ENCODE peak calls at places on chromosomes 1 and 21, in five cellular contexts. One of them, this sample, is unnamed.

GRCh38 chr1:9253706-9254105 is 19.1 kb downstream of the H6PD start:
- DNase-seq in EL: no peak
- DNase-seq in stimulated activated CD4-positive, alpha-beta T cell treated with anti-CD3 and anti-CD28 coated beads, Interleukin-12 subunit alpha, Interleukin-12 subunit beta, amount 100 ng/mL, for 4 hours: no peak
- DNase-seq in omental fat pad: no peak
- DNase-seq in SK-MEL-5: no peak
- DNase-seq in this sample: no peak

GRCh38 chr1:41791667-41792484 is 126.8 kb downstream of the HIVEP3 start:
- DNase-seq in EL: no peak
- DNase-seq in stimulated activated CD4-positive, alpha-beta T cell treated with anti-CD3 and anti-CD28 coated beads, Interleukin-12 subunit alpha, Interleukin-12 subunit beta, amount 100 ng/mL, for 4 hours: no peak
- DNase-seq in SK-MEL-5: no peak
- DNase-seq in omental fat pad: no peak
- DNase-seq in this sample: no peak

GRCh38 chr1:234533975-234534876 is 55.2 kb upstream of the TARBP1 start:
- DNase-seq in EL: peak
- DNase-seq in SK-MEL-5: no peak
- DNase-seq in omental fat pad: peak
- DNase-seq in stimulated activated CD4-positive, alpha-beta T cell treated with anti-CD3 and anti-CD28 coated beads, Interleukin-12 subunit alpha, Interleukin-12 subunit beta, amount 100 ng/mL, for 4 hours: no peak
- DNase-seq in this sample: peak

GRCh38 chr1:15090373-15090772 is 63.2 kb upstream of the TMEM51 start:
- DNase-seq in stimulated activated CD4-positive, alpha-beta T cell treated with anti-CD3 and anti-CD28 coated beads, Interleukin-12 subunit alpha, Interleukin-12 subunit beta, amount 100 ng/mL, for 4 hours: no peak
- DNase-seq in EL: no peak
- DNase-seq in SK-MEL-5: no peak
- DNase-seq in omental fat pad: no peak
- DNase-seq in this sample: no peak

GRCh38 chr21:34008618-34009017 is 64.8 kb upstream of the MRPS6 start:
- DNase-seq in EL: no peak
- DNase-seq in stimulated activated CD4-positive, alpha-beta T cell treated with anti-CD3 and anti-CD28 coated beads, Interleukin-12 subunit alpha, Interleukin-12 subunit beta, amount 100 ng/mL, for 4 hours: no peak
- DNase-seq in omental fat pad: no peak
- DNase-seq in SK-MEL-5: no peak
- DNase-seq in this sample: no peak

GRCh38 chr1:237794071-237794470 is 96.7 kb downstream of the ZP4 start:
- DNase-seq in SK-MEL-5: no peak
- DNase-seq in EL: peak
- DNase-seq in omental fat pad: no peak
- DNase-seq in stimulated activated CD4-positive, alpha-beta T cell treated with anti-CD3 and anti-CD28 coated beads, Interleukin-12 subunit alpha, Interleukin-12 subunit beta, amount 100 ng/mL, for 4 hours: no peak
- DNase-seq in this sample: no peak

GRCh38 chr1:19892628-19893168 is 10.5 kb downstream of the OTUD3 start:
- DNase-seq in SK-MEL-5: no peak
- DNase-seq in stimulated activated CD4-positive, alpha-beta T cell treated with anti-CD3 and anti-CD28 coated beads, Interleukin-12 subunit alpha, Interleukin-12 subunit beta, amount 100 ng/mL, for 4 hours: no peak
- DNase-seq in omental fat pad: no peak
- DNase-seq in EL: peak
- DNase-seq in this sample: peak

GRCh38 chr1:27405074-27405473 is 12.7 kb downstream of the GPR3 start:
- DNase-seq in stimulated activated CD4-positive, alpha-beta T cell treated with anti-CD3 and anti-CD28 coated beads, Interleukin-12 subunit alpha, Interleukin-12 subunit beta, amount 100 ng/mL, for 4 hours: no peak
- DNase-seq in SK-MEL-5: no peak
- DNase-seq in omental fat pad: no peak
- DNase-seq in EL: peak
- DNase-seq in this sample: no peak

GRCh38 chr1:90175490-90176157 is 180.7 kb downstream of the ZNF326 start:
- DNase-seq in omental fat pad: no peak
- DNase-seq in stimulated activated CD4-positive, alpha-beta T cell treated with anti-CD3 and anti-CD28 coated beads, Interleukin-12 subunit alpha, Interleukin-12 subunit beta, amount 100 ng/mL, for 4 hours: no peak
- DNase-seq in EL: no peak
- DNase-seq in SK-MEL-5: no peak
- DNase-seq in this sample: no peak

GRCh38 chr1:211479624-211480023 is 12.3 kb downstream of the RD3 start:
- DNase-seq in EL: no peak
- DNase-seq in SK-MEL-5: no peak
- DNase-seq in omental fat pad: no peak
- DNase-seq in stimulated activated CD4-positive, alpha-beta T cell treated with anti-CD3 and anti-CD28 coated beads, Interleukin-12 subunit alpha, Interleukin-12 subunit beta, amount 100 ng/mL, for 4 hours: no peak
- DNase-seq in this sample: no peak

GRCh38 chr1:231069333-231069732 is 29.3 kb upstream of the FAM89A start:
- DNase-seq in stimulated activated CD4-positive, alpha-beta T cell treated with anti-CD3 and anti-CD28 coated beads, Interleukin-12 subunit alpha, Interleukin-12 subunit beta, amount 100 ng/mL, for 4 hours: no peak
- DNase-seq in EL: no peak
- DNase-seq in omental fat pad: no peak
- DNase-seq in SK-MEL-5: no peak
- DNase-seq in this sample: no peak

GRCh38 chr1:3907621-3908165 is 7.6 kb upstream of the C1orf174 start:
- DNase-seq in stimulated activated CD4-positive, alpha-beta T cell treated with anti-CD3 and anti-CD28 coated beads, Interleukin-12 subunit alpha, Interleukin-12 subunit beta, amount 100 ng/mL, for 4 hours: no peak
- DNase-seq in EL: no peak
- DNase-seq in SK-MEL-5: no peak
- DNase-seq in omental fat pad: no peak
- DNase-seq in this sample: no peak

GRCh38 chr1:198141668-198142351 is 15.0 kb upstream of the NEK7 start:
- DNase-seq in omental fat pad: no peak
- DNase-seq in stimulated activated CD4-positive, alpha-beta T cell treated with anti-CD3 and anti-CD28 coated beads, Interleukin-12 subunit alpha, Interleukin-12 subunit beta, amount 100 ng/mL, for 4 hours: no peak
- DNase-seq in EL: no peak
- DNase-seq in SK-MEL-5: no peak
- DNase-seq in this sample: no peak

GRCh38 chr1:180632326-180633088 is 685 bp downstream of the XPR1 start:
- DNase-seq in stimulated activated CD4-positive, alpha-beta T cell treated with anti-CD3 and anti-CD28 coated beads, Interleukin-12 subunit alpha, Interleukin-12 subunit beta, amount 100 ng/mL, for 4 hours: peak
- DNase-seq in SK-MEL-5: peak
- DNase-seq in omental fat pad: peak
- DNase-seq in EL: no peak
- DNase-seq in this sample: peak

GRCh38 chr1:197481101-197481500 is 213.0 kb downstream of the CRB1 start:
- DNase-seq in SK-MEL-5: no peak
- DNase-seq in EL: peak
- DNase-seq in stimulated activated CD4-positive, alpha-beta T cell treated with anti-CD3 and anti-CD28 coated beads, Interleukin-12 subunit alpha, Interleukin-12 subunit beta, amount 100 ng/mL, for 4 hours: no peak
- DNase-seq in omental fat pad: no peak
- DNase-seq in this sample: no peak

GRCh38 chr1:226625832-226626576 is 77.4 kb downstream of the STUM start:
- DNase-seq in stimulated activated CD4-positive, alpha-beta T cell treated with anti-CD3 and anti-CD28 coated beads, Interleukin-12 subunit alpha, Interleukin-12 subunit beta, amount 100 ng/mL, for 4 hours: no peak
- DNase-seq in EL: no peak
- DNase-seq in SK-MEL-5: no peak
- DNase-seq in omental fat pad: no peak
- DNase-seq in this sample: no peak

GRCh38 chr21:15826147-15826780 is 96.5 kb downstream of the USP25 start:
- DNase-seq in stimulated activated CD4-positive, alpha-beta T cell treated with anti-CD3 and anti-CD28 coated beads, Interleukin-12 subunit alpha, Interleukin-12 subunit beta, amount 100 ng/mL, for 4 hours: no peak
- DNase-seq in EL: peak
- DNase-seq in omental fat pad: no peak
- DNase-seq in SK-MEL-5: peak
- DNase-seq in this sample: no peak

GRCh38 chr1:145692785-145693443 is 14.3 kb downstream of the PDZK1 start:
- DNase-seq in EL: no peak
- DNase-seq in stimulated activated CD4-positive, alpha-beta T cell treated with anti-CD3 and anti-CD28 coated beads, Interleukin-12 subunit alpha, Interleukin-12 subunit beta, amount 100 ng/mL, for 4 hours: no peak
- DNase-seq in omental fat pad: no peak
- DNase-seq in SK-MEL-5: no peak
- DNase-seq in this sample: no peak

GRCh38 chr1:243501002-243501401 is 245.2 kb downstream of the SDCCAG8 start:
- DNase-seq in EL: peak
- DNase-seq in SK-MEL-5: no peak
- DNase-seq in stimulated activated CD4-positive, alpha-beta T cell treated with anti-CD3 and anti-CD28 coated beads, Interleukin-12 subunit alpha, Interleukin-12 subunit beta, amount 100 ng/mL, for 4 hours: no peak
- DNase-seq in omental fat pad: no peak
- DNase-seq in this sample: peak

GRCh38 chr1:85616011-85616705 is 35.6 kb downstream of the CCN1 start:
- DNase-seq in omental fat pad: no peak
- DNase-seq in EL: no peak
- DNase-seq in SK-MEL-5: no peak
- DNase-seq in stimulated activated CD4-positive, alpha-beta T cell treated with anti-CD3 and anti-CD28 coated beads, Interleukin-12 subunit alpha, Interleukin-12 subunit beta, amount 100 ng/mL, for 4 hours: no peak
- DNase-seq in this sample: no peak

GRCh38 chr1:109765483-109765815 is 1.7 kb upstream of the EPS8L3 start:
- DNase-seq in SK-MEL-5: no peak
- DNase-seq in omental fat pad: no peak
- DNase-seq in stimulated activated CD4-positive, alpha-beta T cell treated with anti-CD3 and anti-CD28 coated beads, Interleukin-12 subunit alpha, Interleukin-12 subunit beta, amount 100 ng/mL, for 4 hours: no peak
- DNase-seq in EL: no peak
- DNase-seq in this sample: no peak

GRCh38 chr1:43367026-43367903 is 546 bp downstream of the ELOVL1 start:
- DNase-seq in stimulated activated CD4-positive, alpha-beta T cell treated with anti-CD3 and anti-CD28 coated beads, Interleukin-12 subunit alpha, Interleukin-12 subunit beta, amount 100 ng/mL, for 4 hours: peak
- DNase-seq in EL: no peak
- DNase-seq in omental fat pad: no peak
- DNase-seq in SK-MEL-5: peak
- DNase-seq in this sample: no peak

GRCh38 chr21:36504067-36505058 is 24.4 kb upstream of the CLDN14 start:
- DNase-seq in stimulated activated CD4-positive, alpha-beta T cell treated with anti-CD3 and anti-CD28 coated beads, Interleukin-12 subunit alpha, Interleukin-12 subunit beta, amount 100 ng/mL, for 4 hours: peak
- DNase-seq in omental fat pad: no peak
- DNase-seq in EL: peak
- DNase-seq in SK-MEL-5: peak
- DNase-seq in this sample: peak

GRCh38 chr1:78003070-78003751 is 1.5 kb upstream of the DNAJB4 start:
- DNase-seq in SK-MEL-5: peak
- DNase-seq in stimulated activated CD4-positive, alpha-beta T cell treated with anti-CD3 and anti-CD28 coated beads, Interleukin-12 subunit alpha, Interleukin-12 subunit beta, amount 100 ng/mL, for 4 hours: no peak
- DNase-seq in EL: no peak
- DNase-seq in omental fat pad: no peak
- DNase-seq in this sample: no peak

GRCh38 chr1:101175886-101176285 is 60.9 kb upstream of the S1PR1 start:
- DNase-seq in omental fat pad: no peak
- DNase-seq in EL: peak
- DNase-seq in stimulated activated CD4-positive, alpha-beta T cell treated with anti-CD3 and anti-CD28 coated beads, Interleukin-12 subunit alpha, Interleukin-12 subunit beta, amount 100 ng/mL, for 4 hours: no peak
- DNase-seq in SK-MEL-5: no peak
- DNase-seq in this sample: no peak

GRCh38 chr1:173052681-173053196 is 2.0 kb upstream of the TNFSF18 start:
- DNase-seq in SK-MEL-5: no peak
- DNase-seq in stimulated activated CD4-positive, alpha-beta T cell treated with anti-CD3 and anti-CD28 coated beads, Interleukin-12 subunit alpha, Interleukin-12 subunit beta, amount 100 ng/mL, for 4 hours: no peak
- DNase-seq in EL: peak
- DNase-seq in omental fat pad: no peak
- DNase-seq in this sample: no peak

This sample was measured in foreskin melanocyte.